ENCODE peak calls at places on chromosomes 2 and 18, in five cellular contexts. W, K, N, P and B are unnamed samples.

GRCh38 chr2:44912660-44913059 is 28.8 kb upstream of the SIX3 start:
- DNase-seq in W (peak; percentile 28), P (no peak), K (no peak), N (no peak), B (no peak)

GRCh38 chr18:23207191-23207955 is 72.1 kb downstream of the CABLES1 start:
- DNase-seq in K (no peak), N (no peak), P (no peak), W (no peak), B (no peak)

GRCh38 chr2:169598982-169599381 is 14.8 kb downstream of the PPIG start:
- DNase-seq in N (no peak), W (no peak), K (no peak), P (no peak), B (no peak)

GRCh38 chr2:173062806-173063205 is 12.8 kb upstream of the MAP3K20 start:
- DNase-seq in N (no peak), K (no peak), P (no peak), W (no peak), B (no peak)

GRCh38 chr2:121694398-121695178 is 42.1 kb downstream of the NIFK start:
- DNase-seq in P (no peak), N (no peak), K (no peak), W (no peak), B (no peak)

GRCh38 chr2:237673130-237673921 is 45.9 kb downstream of the LRRFIP1 start:
- DNase-seq in N (peak; percentile 68), K (peak; percentile 92), W (no peak), P (peak; percentile 58), B (peak; percentile 52)

GRCh38 chr2:9824441-9824840 is 18.8 kb upstream of the TAF1B start:
- DNase-seq in P (no peak), K (no peak), W (no peak), N (no peak), B (no peak)

GRCh38 chr2:25851740-25852503 is 26.4 kb downstream of the ASXL2 start:
- DNase-seq in W (peak; percentile 62), P (peak; percentile 70), K (peak; percentile 70), N (no peak), B (no peak)

GRCh38 chr2:186256540-186256939 is 229.5 kb upstream of the ZC3H15 start:
- DNase-seq in W (no peak), P (peak; percentile 22), N (no peak), K (peak; percentile 76), B (no peak)

GRCh38 chr2:179443175-179443574 is 178.5 kb upstream of the SESTD1 start:
- DNase-seq in P (no peak), W (no peak), N (no peak), K (no peak), B (no peak)

GRCh38 chr18:68840554-68841263 is 42.8 kb downstream of the CCDC102B start:
- DNase-seq in P (no peak), N (no peak), W (peak; percentile 83), K (peak; percentile 22), B (peak; percentile 16)